ENCODE peak calls at places on chromosomes 3 and 15, in ten cellular contexts. E is stomach, N is A549, M is HepG2, Q is testis, L is HCT116, Y is transverse colon, F is H1, A is vagina, P is sigmoid colon. J is an unnamed sample.

GRCh38 chr3:136819784-136820640 is 1.1 kb downstream of the SLC35G2 start:
- DNase-seq in E (peak), N (peak), M (peak), Q (peak), L (no peak), Y (peak), F (peak), A (no peak), P (peak), J (peak)

GRCh38 chr3:23258110-23258509 is 55.0 kb downstream of the UBE2E2 start:
- DNase-seq in E (no peak), N (no peak), M (no peak), Q (no peak), L (no peak), Y (no peak), F (no peak), A (no peak), P (no peak), J (no peak)

GRCh38 chr3:114409291-114409690 is 115.5 kb downstream of the TIGIT start:
- DNase-seq in E (no peak), N (no peak), M (no peak), Q (no peak), L (no peak), Y (no peak), F (no peak), A (no peak), P (no peak), J (no peak)

GRCh38 chr15:48283361-48284157 is 47.7 kb upstream of the DUT start:
- DNase-seq in E (no peak), N (no peak), M (peak), Q (no peak), L (no peak), Y (no peak), F (no peak), A (no peak), P (no peak), J (peak)

GRCh38 chr3:119676020-119676419 is 1.2 kb downstream of the COX17 start:
- DNase-seq in E (no peak), N (no peak), M (no peak), Q (no peak), L (no peak), Y (no peak), F (no peak), A (no peak), P (no peak), J (no peak)

GRCh38 chr3:61612211-61612995 is 51.0 kb downstream of the PTPRG start:
- DNase-seq in E (no peak), N (no peak), M (no peak), Q (no peak), L (no peak), Y (no peak), F (no peak), A (no peak), P (no peak), J (no peak)

GRCh38 chr15:29141206-29141907 is 128.3 kb downstream of the NSMCE3 start:
- DNase-seq in E (peak), N (no peak), M (no peak), Q (peak), L (no peak), Y (no peak), F (peak), A (peak), P (no peak), J (peak)

GRCh38 chr3:157512534-157512933 is 9.3 kb upstream of the VEPH1 start:
- DNase-seq in E (no peak), N (no peak), M (no peak), Q (no peak), L (no peak), Y (no peak), F (no peak), A (no peak), P (no peak), J (no peak)

GRCh38 chr3:157176108-157176507 is 16.2 kb upstream of the CCNL1 start:
- DNase-seq in E (no peak), N (no peak), M (no peak), Q (no peak), L (no peak), Y (no peak), F (no peak), A (no peak), P (no peak), J (no peak)

GRCh38 chr3:74711913-74712512 is 97.6 kb upstream of the CNTN3 start:
- DNase-seq in E (no peak), N (no peak), M (no peak), Q (peak), L (no peak), Y (no peak), F (no peak), A (no peak), P (no peak), J (no peak)

GRCh38 chr3:17038900-17039545 is 154.3 kb downstream of the PLCL2 start:
- DNase-seq in E (no peak), N (no peak), M (no peak), Q (no peak), L (peak), Y (no peak), F (no peak), A (no peak), P (no peak), J (no peak)

GRCh38 chr3:71341721-71342120 is 241.8 kb downstream of the FOXP1 start:
- DNase-seq in E (no peak), N (no peak), M (no peak), Q (no peak), L (no peak), Y (no peak), F (no peak), A (no peak), P (no peak), J (no peak)

GRCh38 chr3:113247664-113248458 is 36.5 kb downstream of the BOC start:
- DNase-seq in E (no peak), N (no peak), M (no peak), Q (no peak), L (no peak), Y (no peak), F (no peak), A (no peak), P (peak), J (peak)

GRCh38 chr3:58059349-58060321 is 51.4 kb downstream of the FLNB start:
- DNase-seq in E (peak), N (peak), M (peak), Q (peak), L (no peak), Y (peak), F (no peak), A (no peak), P (peak), J (peak)

GRCh38 chr15:37872661-37873060 is 61.8 kb upstream of the TMCO5A start:
- DNase-seq in E (no peak), N (no peak), M (no peak), Q (no peak), L (no peak), Y (no peak), F (no peak), A (no peak), P (no peak), J (no peak)

GRCh38 chr15:98856540-98856907 is 151.1 kb downstream of the PGPEP1L start:
- DNase-seq in E (no peak), N (peak), M (no peak), Q (no peak), L (no peak), Y (no peak), F (no peak), A (no peak), P (no peak), J (no peak)

GRCh38 chr3:115693868-115694267 is 70.6 kb downstream of the GAP43 start:
- DNase-seq in E (no peak), N (no peak), M (no peak), Q (no peak), L (no peak), Y (no peak), F (no peak), A (no peak), P (no peak), J (no peak)

GRCh38 chr15:51234181-51234927 is 104.0 kb downstream of the CYP19A1 start:
- DNase-seq in E (no peak), N (no peak), M (no peak), Q (no peak), L (no peak), Y (no peak), F (no peak), A (no peak), P (no peak), J (no peak)

DNA sequence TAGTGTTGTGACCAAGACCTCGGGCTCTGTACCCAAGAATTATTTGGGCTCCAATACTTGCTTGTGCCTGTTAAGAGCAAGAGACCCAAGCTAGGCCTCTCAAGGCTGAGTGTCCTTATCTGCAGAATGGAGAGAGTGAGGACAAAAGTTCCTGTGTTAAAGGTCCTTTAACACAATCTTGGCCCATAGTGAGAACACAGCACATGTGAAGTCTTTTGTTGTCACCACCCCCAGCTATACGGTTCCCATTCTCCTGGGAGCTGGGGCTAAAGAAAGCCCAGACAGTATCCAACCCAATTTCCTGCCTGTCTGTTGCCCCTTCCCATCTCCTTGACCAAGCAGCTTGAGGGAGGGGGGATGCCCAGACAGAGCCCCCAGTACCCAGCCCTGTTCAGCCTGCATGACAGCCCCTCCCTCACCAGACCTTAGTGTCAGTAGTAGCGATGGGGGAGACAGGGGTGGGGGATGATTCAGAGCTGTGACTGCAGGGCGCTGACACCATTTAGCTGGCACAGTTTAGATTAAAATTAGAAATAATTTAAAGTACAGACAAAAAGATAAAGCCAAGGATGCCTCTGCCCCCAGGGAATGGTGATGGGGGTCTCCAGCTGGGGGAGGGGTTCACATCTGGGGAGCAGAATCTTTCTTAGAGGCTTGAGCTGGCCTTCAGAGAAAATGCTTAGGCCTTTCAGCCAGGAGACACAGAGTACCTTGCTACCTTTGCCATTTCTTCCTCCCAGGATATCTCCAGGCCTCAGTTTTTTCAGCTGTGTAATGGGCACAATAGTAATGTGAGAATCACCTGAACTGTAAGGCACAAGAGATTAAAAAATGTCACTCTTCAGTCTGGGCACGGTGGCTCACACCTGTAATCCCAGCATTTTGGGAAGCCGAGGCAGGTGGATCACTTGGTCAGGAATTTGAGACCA is 2.7 kb downstream of the PRKCD start:
- DNase-seq in E (no peak), N (no peak), M (no peak), Q (peak), L (no peak), Y (no peak), F (no peak), A (no peak), P (no peak), J (no peak)
- H3K4me3 ChIP-seq in E (peak), N (no peak), M (peak), Q (no peak), L (no peak), Y (no peak), F (no peak), A (no peak), P (no peak), J (peak)

DNA sequence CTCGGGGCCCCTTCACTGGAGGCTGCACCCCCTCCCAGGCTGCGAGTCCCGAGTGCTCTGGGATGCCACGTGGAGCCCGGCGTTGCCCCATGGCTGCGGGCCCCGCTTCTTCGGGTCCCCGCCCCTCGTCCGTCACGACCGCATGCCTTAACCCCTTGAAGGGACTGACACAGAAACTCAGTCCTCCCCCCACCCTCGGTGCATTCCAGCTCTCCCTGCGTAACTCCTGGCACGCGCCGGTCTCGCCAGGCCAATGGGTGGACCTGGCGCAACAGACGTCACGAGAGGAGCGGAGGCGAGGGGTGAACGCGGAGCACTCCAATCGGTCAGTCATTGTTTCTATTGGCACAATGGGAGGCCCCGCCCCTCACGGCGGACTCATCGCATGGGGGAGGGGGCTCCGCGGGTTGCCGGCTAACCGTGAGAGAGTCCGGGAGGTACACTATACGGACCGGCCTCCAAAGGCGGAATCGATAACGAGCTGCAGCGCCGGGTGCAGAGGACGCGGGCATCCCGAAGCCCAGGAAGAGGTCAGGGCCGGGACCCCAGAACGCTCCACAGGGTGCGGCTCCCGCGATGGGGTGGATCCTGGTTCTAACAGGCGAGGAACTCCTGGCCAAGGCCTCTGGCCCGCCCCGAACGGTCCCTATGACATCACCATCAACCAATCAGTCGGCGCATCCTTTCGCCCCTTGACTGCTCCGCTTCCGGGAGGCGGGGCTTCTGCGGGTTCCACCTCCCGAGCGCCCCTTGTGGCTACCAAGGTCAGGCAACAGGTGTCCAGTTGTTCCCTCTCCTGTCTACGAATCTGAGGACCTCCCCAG is 1.0 kb upstream of the CELSR3 start:
- DNase-seq in E (peak), N (peak), M (peak), Q (peak), L (peak), Y (peak), F (peak), A (no peak), P (peak), J (peak)
- TF ChIP-seq POLR2A in E (no peak), N (peak), M (no peak), Q (no peak), L (peak), Y (peak), F (no peak), A (no peak), P (no peak), J (peak)

GRCh38 chr3:25468866-25469319 is 40.8 kb downstream of the RARB start:
- DNase-seq in E (no peak), N (no peak), M (no peak), Q (peak), L (no peak), Y (peak), F (no peak), A (no peak), P (peak), J (peak)
- TF ChIP-seq CTCF in E (no peak), N (no peak), M (no peak), Q (no peak), L (peak), Y (no peak), F (no peak), A (peak), P (peak), J (peak)

GRCh38 chr3:182725372-182726251 is 67.7 kb upstream of the ATP11B start:
- DNase-seq in E (peak), N (no peak), M (no peak), Q (peak), L (no peak), Y (peak), F (no peak), A (no peak), P (no peak), J (no peak)
- H3K4me3 ChIP-seq in E (no peak), N (no peak), M (no peak), Q (no peak), L (no peak), Y (no peak), F (no peak), A (peak), P (no peak), J (no peak)

GRCh38 chr15:44719293-44719999 is 8.1 kb downstream of the B2M start:
- DNase-seq in E (no peak), N (no peak), M (peak), Q (no peak), L (no peak), Y (no peak), F (no peak), A (no peak), P (no peak), J (no peak)
- TF ChIP-seq POLR2A in E (no peak), N (no peak), M (no peak), Q (no peak), L (no peak), Y (peak), F (no peak), A (no peak), P (no peak), J (no peak)

DNA sequence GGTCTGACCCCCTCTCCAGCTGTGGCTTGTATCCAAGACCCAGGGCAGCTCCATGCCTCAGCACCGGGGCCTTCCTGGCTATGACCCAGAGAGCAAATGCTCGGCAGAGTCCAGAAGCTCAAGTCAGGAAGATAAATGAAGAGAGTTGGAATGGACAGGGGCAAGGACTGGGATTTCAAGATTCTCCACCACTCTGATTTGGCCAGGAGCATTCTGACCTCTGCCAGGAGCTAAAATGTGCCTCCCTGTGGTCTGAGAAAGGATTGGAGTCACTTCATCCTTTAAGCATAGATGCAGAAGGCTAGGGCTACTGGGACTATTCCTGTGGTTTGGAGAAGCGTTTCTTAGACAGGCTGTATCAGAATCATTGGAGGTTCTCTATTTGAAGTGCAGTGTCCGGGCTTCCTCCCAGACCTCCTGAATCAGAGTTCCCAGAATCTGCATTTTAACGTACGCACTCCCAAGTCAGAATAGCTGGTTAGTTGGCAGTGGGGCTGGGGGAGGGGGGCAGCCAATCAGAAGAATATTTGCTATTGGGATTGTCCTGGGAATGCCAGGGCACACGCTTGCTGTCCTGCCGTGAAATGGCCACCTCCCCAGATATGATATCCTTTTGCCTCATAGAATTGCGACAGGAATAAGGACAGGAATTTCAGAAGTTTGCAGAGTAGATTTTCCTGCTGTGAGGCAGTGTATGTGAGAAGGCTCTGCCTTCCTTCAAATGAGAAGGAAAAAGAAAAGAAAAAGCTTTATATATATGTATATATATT is 57.4 kb downstream of the HRH1 start:
- DNase-seq in E (peak), N (no peak), M (no peak), Q (no peak), L (no peak), Y (no peak), F (no peak), A (no peak), P (peak), J (no peak)
- TF ChIP-seq CTCF in E (no peak), N (no peak), M (no peak), Q (no peak), L (peak), Y (no peak), F (peak), A (no peak), P (no peak), J (no peak)

DNA sequence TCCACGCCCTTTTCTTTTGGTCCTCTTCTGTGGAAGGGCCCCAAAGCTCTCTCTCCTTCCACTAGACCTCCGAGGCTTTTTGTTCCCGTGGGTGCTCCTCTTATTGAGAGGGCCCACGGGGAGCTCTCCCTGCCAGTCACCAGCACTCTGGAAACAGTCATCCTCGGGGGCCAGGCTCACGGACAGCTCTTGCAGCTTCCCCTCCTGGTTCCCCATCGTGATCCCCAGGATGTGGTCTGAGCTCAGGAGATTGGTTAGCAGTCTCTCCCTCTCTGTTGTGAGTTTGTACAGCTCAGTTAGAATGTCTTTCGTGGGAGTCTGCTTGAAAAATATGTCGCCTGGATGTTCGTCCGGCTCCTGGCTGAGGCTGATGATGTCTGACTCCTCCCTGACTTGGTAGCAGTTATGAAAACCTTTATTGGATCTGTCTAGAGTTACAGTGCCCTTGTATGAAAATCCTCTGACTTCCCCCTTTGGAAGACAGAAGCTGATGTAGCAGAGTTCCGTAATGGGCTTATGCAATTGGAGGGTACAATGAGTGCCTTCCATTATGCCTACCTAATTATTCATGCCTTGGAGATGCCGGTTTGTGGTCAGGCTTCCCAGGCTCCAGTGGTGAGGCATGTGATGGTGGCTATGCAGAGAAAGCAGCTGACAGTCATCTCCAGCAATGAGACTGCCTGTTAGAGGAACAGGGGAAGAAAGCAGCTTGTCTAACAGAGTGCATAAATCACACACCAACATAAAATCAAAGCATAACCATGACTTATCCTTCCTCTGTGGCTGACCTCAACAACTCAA is 39.9 kb downstream of the FMN1 start:
- DNase-seq in E (no peak), N (no peak), M (no peak), Q (peak), L (no peak), Y (peak), F (no peak), A (no peak), P (peak), J (peak)
- H3K4me3 ChIP-seq in E (no peak), N (no peak), M (no peak), Q (no peak), L (no peak), Y (no peak), F (no peak), A (no peak), P (no peak), J (no peak)